ENCODE peak calls at places on chromosomes 12 and 14, in six cellular contexts. One of them, this sample, is unnamed.

GRCh38 chr14:100677925-100678765 is 48.5 kb upstream of the DLK1 start:
- DNase-seq in NCI-H510A: no peak
- DNase-seq in RPMI8226: peak
- DNase-seq in heart right ventricle: peak
- DNase-seq in NCI-H1105: peak
- DNase-seq in EL: peak
- DNase-seq in this sample: peak

GRCh38 chr12:80183939-80184338 is 84.6 kb downstream of the OTOGL start:
- DNase-seq in NCI-H510A: no peak
- DNase-seq in RPMI8226: no peak
- DNase-seq in heart right ventricle: no peak
- DNase-seq in NCI-H1105: no peak
- DNase-seq in EL: peak
- DNase-seq in this sample: no peak

GRCh38 chr12:53378705-53379388 is 1.1 kb upstream of the SP1 start:
- DNase-seq in NCI-H510A: peak
- DNase-seq in RPMI8226: peak
- DNase-seq in heart right ventricle: no peak
- DNase-seq in NCI-H1105: no peak
- DNase-seq in EL: no peak
- DNase-seq in this sample: no peak

GRCh38 chr12:31368666-31369361 is 42.9 kb upstream of the SINHCAF start:
- DNase-seq in NCI-H510A: no peak
- DNase-seq in RPMI8226: no peak
- DNase-seq in heart right ventricle: no peak
- DNase-seq in NCI-H1105: no peak
- DNase-seq in EL: no peak
- DNase-seq in this sample: no peak

GRCh38 chr12:8544295-8544694 is 3.6 kb upstream of the CLEC4E start:
- DNase-seq in NCI-H510A: no peak
- DNase-seq in RPMI8226: peak
- DNase-seq in heart right ventricle: peak
- DNase-seq in NCI-H1105: peak
- DNase-seq in EL: peak
- DNase-seq in this sample: no peak

GRCh38 chr14:102250636-102251035 is 54.3 kb downstream of the MOK start:
- DNase-seq in NCI-H510A: no peak
- DNase-seq in RPMI8226: no peak
- DNase-seq in heart right ventricle: no peak
- DNase-seq in NCI-H1105: no peak
- DNase-seq in EL: no peak
- DNase-seq in this sample: no peak

GRCh38 chr12:104457746-104458644 is 1.2 kb downstream of the CHST11 start:
- DNase-seq in NCI-H510A: peak
- DNase-seq in RPMI8226: peak
- DNase-seq in heart right ventricle: peak
- DNase-seq in NCI-H1105: peak
- DNase-seq in EL: peak
- DNase-seq in this sample: no peak

GRCh38 chr12:120783197-120783596 is 57.6 kb downstream of the ACADS start:
- DNase-seq in NCI-H510A: no peak
- DNase-seq in RPMI8226: no peak
- DNase-seq in heart right ventricle: no peak
- DNase-seq in NCI-H1105: no peak
- DNase-seq in EL: peak
- DNase-seq in this sample: no peak

GRCh38 chr12:104226672-104227071 is 11.1 kb downstream of the TXNRD1 start:
- DNase-seq in NCI-H510A: no peak
- DNase-seq in RPMI8226: no peak
- DNase-seq in heart right ventricle: no peak
- DNase-seq in NCI-H1105: no peak
- DNase-seq in EL: peak
- DNase-seq in this sample: no peak

GRCh38 chr12:52381206-52381605 is 4.2 kb downstream of the KRT84 start:
- DNase-seq in NCI-H510A: no peak
- DNase-seq in RPMI8226: no peak
- DNase-seq in heart right ventricle: no peak
- DNase-seq in NCI-H1105: no peak
- DNase-seq in EL: no peak
- DNase-seq in this sample: no peak

GRCh38 chr12:93594766-93595165 is 22.3 kb downstream of the SOCS2 start:
- DNase-seq in NCI-H510A: no peak
- DNase-seq in RPMI8226: no peak
- DNase-seq in heart right ventricle: no peak
- DNase-seq in NCI-H1105: no peak
- DNase-seq in EL: no peak
- DNase-seq in this sample: no peak

GRCh38 chr12:3543826-3544225 is 52.8 kb downstream of the PRMT8 start:
- DNase-seq in NCI-H510A: no peak
- DNase-seq in RPMI8226: no peak
- DNase-seq in heart right ventricle: no peak
- DNase-seq in NCI-H1105: no peak
- DNase-seq in EL: no peak
- DNase-seq in this sample: no peak

GRCh38 chr12:64104376-64104775 is 117.7 kb downstream of the KICS2 start:
- DNase-seq in NCI-H510A: no peak
- DNase-seq in RPMI8226: no peak
- DNase-seq in heart right ventricle: no peak
- DNase-seq in NCI-H1105: no peak
- DNase-seq in EL: peak
- DNase-seq in this sample: peak

GRCh38 chr14:22428681-22429315 is 160.2 kb downstream of the DAD1 start:
- DNase-seq in NCI-H510A: no peak
- DNase-seq in RPMI8226: no peak
- DNase-seq in heart right ventricle: no peak
- DNase-seq in NCI-H1105: no peak
- DNase-seq in EL: no peak
- DNase-seq in this sample: no peak

GRCh38 chr14:59146484-59146883 is 42.0 kb upstream of the DAAM1 start:
- DNase-seq in NCI-H510A: no peak
- DNase-seq in RPMI8226: no peak
- DNase-seq in heart right ventricle: no peak
- DNase-seq in NCI-H1105: no peak
- DNase-seq in EL: no peak
- DNase-seq in this sample: no peak

GRCh38 chr12:111759991-111760390 is 6.7 kb upstream of the ALDH2 start:
- DNase-seq in NCI-H510A: no peak
- DNase-seq in RPMI8226: no peak
- DNase-seq in heart right ventricle: no peak
- DNase-seq in NCI-H1105: no peak
- DNase-seq in EL: no peak
- DNase-seq in this sample: no peak

GRCh38 chr14:97077253-97077653 is 280.1 kb downstream of the VRK1 start:
- DNase-seq in NCI-H510A: no peak
- DNase-seq in RPMI8226: peak
- DNase-seq in heart right ventricle: peak
- DNase-seq in NCI-H1105: no peak
- DNase-seq in EL: no peak
- DNase-seq in this sample: peak

GRCh38 chr12:56987551-56988053 is 18.7 kb downstream of the ZBTB39 start:
- DNase-seq in NCI-H510A: peak
- DNase-seq in RPMI8226: peak
- DNase-seq in heart right ventricle: peak
- DNase-seq in NCI-H1105: peak
- DNase-seq in EL: peak
- DNase-seq in this sample: peak

GRCh38 chr12:123076604-123077297 is 74.1 kb downstream of the PITPNM2 start:
- DNase-seq in NCI-H510A: no peak
- DNase-seq in RPMI8226: no peak
- DNase-seq in heart right ventricle: no peak
- DNase-seq in NCI-H1105: no peak
- DNase-seq in EL: peak
- DNase-seq in this sample: no peak